ENCODE peak calls at places on chromosomes 3 and 15, in nine cellular contexts. One of them, this sample, is unnamed.

GRCh38 chr3:103499967-103500366 is 1065.2 kb downstream of the ZPLD1 start:
- DNase-seq in small intestine: no peak
- DNase-seq in G401: no peak
- DNase-seq in pancreas: no peak
- DNase-seq in right cardiac atrium: no peak
- DNase-seq in fibroblast of lung: no peak
- DNase-seq in stimulated activated CD4-positive, alpha-beta T cell treated with anti-CD3 and anti-CD28 coated beads, Interleukin-15, amount 100 ng/mL, for 1 hour: no peak
- DNase-seq in iPS DF 6.9: no peak
- DNase-seq in stimulated activated CD8-positive, alpha-beta memory T cell treated with anti-CD3 and anti-CD28 coated beads, Interleukin-15, amount 100 ng/mL, for 4 hours: no peak
- DNase-seq in this sample: no peak

GRCh38 chr3:10638466-10638865 is 133.1 kb upstream of the ATP2B2 start:
- DNase-seq in stimulated activated CD4-positive, alpha-beta T cell treated with anti-CD3 and anti-CD28 coated beads, Interleukin-15, amount 100 ng/mL, for 1 hour: no peak
- DNase-seq in stimulated activated CD8-positive, alpha-beta memory T cell treated with anti-CD3 and anti-CD28 coated beads, Interleukin-15, amount 100 ng/mL, for 4 hours: no peak
- DNase-seq in pancreas: no peak
- DNase-seq in fibroblast of lung: no peak
- DNase-seq in small intestine: no peak
- DNase-seq in right cardiac atrium: no peak
- DNase-seq in G401: no peak
- DNase-seq in iPS DF 6.9: no peak
- DNase-seq in this sample: no peak

GRCh38 chr15:70473623-70474366 is 289.6 kb downstream of the UACA start:
- DNase-seq in stimulated activated CD8-positive, alpha-beta memory T cell treated with anti-CD3 and anti-CD28 coated beads, Interleukin-15, amount 100 ng/mL, for 4 hours: no peak
- DNase-seq in fibroblast of lung: peak
- DNase-seq in pancreas: no peak
- DNase-seq in G401: no peak
- DNase-seq in right cardiac atrium: peak
- DNase-seq in iPS DF 6.9: no peak
- DNase-seq in small intestine: no peak
- DNase-seq in stimulated activated CD4-positive, alpha-beta T cell treated with anti-CD3 and anti-CD28 coated beads, Interleukin-15, amount 100 ng/mL, for 1 hour: no peak
- DNase-seq in this sample: no peak

GRCh38 chr3:129593595-129594339 is 12.7 kb downstream of the PLXND1 start:
- DNase-seq in stimulated activated CD8-positive, alpha-beta memory T cell treated with anti-CD3 and anti-CD28 coated beads, Interleukin-15, amount 100 ng/mL, for 4 hours: peak
- DNase-seq in small intestine: peak
- DNase-seq in iPS DF 6.9: no peak
- DNase-seq in right cardiac atrium: peak
- DNase-seq in fibroblast of lung: peak
- DNase-seq in pancreas: no peak
- DNase-seq in stimulated activated CD4-positive, alpha-beta T cell treated with anti-CD3 and anti-CD28 coated beads, Interleukin-15, amount 100 ng/mL, for 1 hour: no peak
- DNase-seq in G401: no peak
- DNase-seq in this sample: no peak

GRCh38 chr3:56025316-56025715 is 443.0 kb downstream of the ERC2 start:
- DNase-seq in pancreas: peak
- DNase-seq in right cardiac atrium: no peak
- DNase-seq in G401: no peak
- DNase-seq in fibroblast of lung: no peak
- DNase-seq in iPS DF 6.9: no peak
- DNase-seq in stimulated activated CD4-positive, alpha-beta T cell treated with anti-CD3 and anti-CD28 coated beads, Interleukin-15, amount 100 ng/mL, for 1 hour: no peak
- DNase-seq in stimulated activated CD8-positive, alpha-beta memory T cell treated with anti-CD3 and anti-CD28 coated beads, Interleukin-15, amount 100 ng/mL, for 4 hours: no peak
- DNase-seq in small intestine: no peak
- DNase-seq in this sample: no peak

GRCh38 chr3:39982665-39983357 is 173.4 kb downstream of the MYRIP start:
- DNase-seq in stimulated activated CD4-positive, alpha-beta T cell treated with anti-CD3 and anti-CD28 coated beads, Interleukin-15, amount 100 ng/mL, for 1 hour: no peak
- DNase-seq in stimulated activated CD8-positive, alpha-beta memory T cell treated with anti-CD3 and anti-CD28 coated beads, Interleukin-15, amount 100 ng/mL, for 4 hours: no peak
- DNase-seq in G401: peak
- DNase-seq in fibroblast of lung: no peak
- DNase-seq in pancreas: peak
- DNase-seq in small intestine: no peak
- DNase-seq in right cardiac atrium: no peak
- DNase-seq in iPS DF 6.9: no peak
- DNase-seq in this sample: no peak

GRCh38 chr3:53080612-53081205 is 34.8 kb upstream of the SFMBT1 start:
- DNase-seq in stimulated activated CD4-positive, alpha-beta T cell treated with anti-CD3 and anti-CD28 coated beads, Interleukin-15, amount 100 ng/mL, for 1 hour: no peak
- DNase-seq in small intestine: no peak
- DNase-seq in G401: no peak
- DNase-seq in stimulated activated CD8-positive, alpha-beta memory T cell treated with anti-CD3 and anti-CD28 coated beads, Interleukin-15, amount 100 ng/mL, for 4 hours: no peak
- DNase-seq in pancreas: no peak
- DNase-seq in iPS DF 6.9: no peak
- DNase-seq in fibroblast of lung: no peak
- DNase-seq in right cardiac atrium: no peak
- DNase-seq in this sample: no peak

GRCh38 chr3:149554826-149555225 is 80.3 kb downstream of the TM4SF4 start:
- DNase-seq in stimulated activated CD4-positive, alpha-beta T cell treated with anti-CD3 and anti-CD28 coated beads, Interleukin-15, amount 100 ng/mL, for 1 hour: no peak
- DNase-seq in small intestine: peak
- DNase-seq in stimulated activated CD8-positive, alpha-beta memory T cell treated with anti-CD3 and anti-CD28 coated beads, Interleukin-15, amount 100 ng/mL, for 4 hours: no peak
- DNase-seq in pancreas: no peak
- DNase-seq in fibroblast of lung: peak
- DNase-seq in G401: no peak
- DNase-seq in iPS DF 6.9: no peak
- DNase-seq in right cardiac atrium: no peak
- DNase-seq in this sample: no peak

GRCh38 chr15:35117508-35118280 is 32.6 kb upstream of the NANOGP8 start:
- DNase-seq in right cardiac atrium: no peak
- DNase-seq in stimulated activated CD4-positive, alpha-beta T cell treated with anti-CD3 and anti-CD28 coated beads, Interleukin-15, amount 100 ng/mL, for 1 hour: no peak
- DNase-seq in G401: no peak
- DNase-seq in stimulated activated CD8-positive, alpha-beta memory T cell treated with anti-CD3 and anti-CD28 coated beads, Interleukin-15, amount 100 ng/mL, for 4 hours: no peak
- DNase-seq in iPS DF 6.9: no peak
- DNase-seq in small intestine: no peak
- DNase-seq in pancreas: no peak
- DNase-seq in fibroblast of lung: peak
- DNase-seq in this sample: no peak

GRCh38 chr3:4633078-4634004 is 140.2 kb downstream of the ITPR1 start:
- DNase-seq in right cardiac atrium: no peak
- DNase-seq in stimulated activated CD8-positive, alpha-beta memory T cell treated with anti-CD3 and anti-CD28 coated beads, Interleukin-15, amount 100 ng/mL, for 4 hours: no peak
- DNase-seq in G401: peak
- DNase-seq in stimulated activated CD4-positive, alpha-beta T cell treated with anti-CD3 and anti-CD28 coated beads, Interleukin-15, amount 100 ng/mL, for 1 hour: no peak
- DNase-seq in iPS DF 6.9: peak
- DNase-seq in fibroblast of lung: peak
- DNase-seq in pancreas: no peak
- DNase-seq in small intestine: peak
- DNase-seq in this sample: peak

GRCh38 chr3:27630892-27631291 is 91.2 kb downstream of the EOMES start:
- DNase-seq in fibroblast of lung: peak
- DNase-seq in G401: peak
- DNase-seq in pancreas: no peak
- DNase-seq in right cardiac atrium: no peak
- DNase-seq in stimulated activated CD4-positive, alpha-beta T cell treated with anti-CD3 and anti-CD28 coated beads, Interleukin-15, amount 100 ng/mL, for 1 hour: no peak
- DNase-seq in iPS DF 6.9: no peak
- DNase-seq in stimulated activated CD8-positive, alpha-beta memory T cell treated with anti-CD3 and anti-CD28 coated beads, Interleukin-15, amount 100 ng/mL, for 4 hours: no peak
- DNase-seq in small intestine: no peak
- DNase-seq in this sample: no peak

GRCh38 chr3:99172736-99173657 is 271.5 kb upstream of the DCBLD2 start:
- DNase-seq in stimulated activated CD4-positive, alpha-beta T cell treated with anti-CD3 and anti-CD28 coated beads, Interleukin-15, amount 100 ng/mL, for 1 hour: no peak
- DNase-seq in G401: peak
- DNase-seq in stimulated activated CD8-positive, alpha-beta memory T cell treated with anti-CD3 and anti-CD28 coated beads, Interleukin-15, amount 100 ng/mL, for 4 hours: no peak
- DNase-seq in fibroblast of lung: peak
- DNase-seq in small intestine: peak
- DNase-seq in pancreas: peak
- DNase-seq in right cardiac atrium: no peak
- DNase-seq in iPS DF 6.9: peak
- DNase-seq in this sample: peak

GRCh38 chr3:157785071-157785826 is 282.0 kb upstream of the VEPH1 start:
- DNase-seq in fibroblast of lung: peak
- DNase-seq in small intestine: no peak
- DNase-seq in iPS DF 6.9: no peak
- DNase-seq in G401: peak
- DNase-seq in stimulated activated CD4-positive, alpha-beta T cell treated with anti-CD3 and anti-CD28 coated beads, Interleukin-15, amount 100 ng/mL, for 1 hour: no peak
- DNase-seq in right cardiac atrium: no peak
- DNase-seq in pancreas: no peak
- DNase-seq in stimulated activated CD8-positive, alpha-beta memory T cell treated with anti-CD3 and anti-CD28 coated beads, Interleukin-15, amount 100 ng/mL, for 4 hours: no peak
- DNase-seq in this sample: peak

GRCh38 chr3:39541917-39542329 is 74.4 kb downstream of the MOBP start:
- DNase-seq in G401: peak
- DNase-seq in iPS DF 6.9: peak
- DNase-seq in stimulated activated CD4-positive, alpha-beta T cell treated with anti-CD3 and anti-CD28 coated beads, Interleukin-15, amount 100 ng/mL, for 1 hour: no peak
- DNase-seq in stimulated activated CD8-positive, alpha-beta memory T cell treated with anti-CD3 and anti-CD28 coated beads, Interleukin-15, amount 100 ng/mL, for 4 hours: no peak
- DNase-seq in pancreas: no peak
- DNase-seq in small intestine: peak
- DNase-seq in fibroblast of lung: peak
- DNase-seq in right cardiac atrium: no peak
- DNase-seq in this sample: peak

GRCh38 chr3:85710490-85710889 is 751.7 kb downstream of the CADM2 start:
- DNase-seq in stimulated activated CD8-positive, alpha-beta memory T cell treated with anti-CD3 and anti-CD28 coated beads, Interleukin-15, amount 100 ng/mL, for 4 hours: no peak
- DNase-seq in iPS DF 6.9: no peak
- DNase-seq in pancreas: no peak
- DNase-seq in fibroblast of lung: peak
- DNase-seq in right cardiac atrium: no peak
- DNase-seq in stimulated activated CD4-positive, alpha-beta T cell treated with anti-CD3 and anti-CD28 coated beads, Interleukin-15, amount 100 ng/mL, for 1 hour: no peak
- DNase-seq in small intestine: no peak
- DNase-seq in G401: no peak
- DNase-seq in this sample: no peak

GRCh38 chr3:60250810-60251209 is 1000.4 kb downstream of the FHIT start:
- DNase-seq in iPS DF 6.9: no peak
- DNase-seq in right cardiac atrium: no peak
- DNase-seq in G401: no peak
- DNase-seq in fibroblast of lung: no peak
- DNase-seq in pancreas: no peak
- DNase-seq in stimulated activated CD4-positive, alpha-beta T cell treated with anti-CD3 and anti-CD28 coated beads, Interleukin-15, amount 100 ng/mL, for 1 hour: no peak
- DNase-seq in small intestine: no peak
- DNase-seq in stimulated activated CD8-positive, alpha-beta memory T cell treated with anti-CD3 and anti-CD28 coated beads, Interleukin-15, amount 100 ng/mL, for 4 hours: no peak
- DNase-seq in this sample: no peak

GRCh38 chr3:14411988-14412387 is 9.6 kb downstream of the SLC6A6 start:
- DNase-seq in stimulated activated CD4-positive, alpha-beta T cell treated with anti-CD3 and anti-CD28 coated beads, Interleukin-15, amount 100 ng/mL, for 1 hour: no peak
- DNase-seq in iPS DF 6.9: no peak
- DNase-seq in G401: no peak
- DNase-seq in small intestine: no peak
- DNase-seq in right cardiac atrium: peak
- DNase-seq in pancreas: no peak
- DNase-seq in fibroblast of lung: no peak
- DNase-seq in stimulated activated CD8-positive, alpha-beta memory T cell treated with anti-CD3 and anti-CD28 coated beads, Interleukin-15, amount 100 ng/mL, for 4 hours: no peak
- DNase-seq in this sample: no peak

GRCh38 chr3:66993082-66993481 is 5.0 kb upstream of the KBTBD8 start:
- DNase-seq in iPS DF 6.9: no peak
- DNase-seq in right cardiac atrium: no peak
- DNase-seq in stimulated activated CD4-positive, alpha-beta T cell treated with anti-CD3 and anti-CD28 coated beads, Interleukin-15, amount 100 ng/mL, for 1 hour: no peak
- DNase-seq in small intestine: no peak
- DNase-seq in G401: no peak
- DNase-seq in pancreas: no peak
- DNase-seq in stimulated activated CD8-positive, alpha-beta memory T cell treated with anti-CD3 and anti-CD28 coated beads, Interleukin-15, amount 100 ng/mL, for 4 hours: no peak
- DNase-seq in fibroblast of lung: no peak
- DNase-seq in this sample: no peak

GRCh38 chr3:196554205-196554604 is 14.1 kb downstream of the WDR53 start:
- DNase-seq in stimulated activated CD4-positive, alpha-beta T cell treated with anti-CD3 and anti-CD28 coated beads, Interleukin-15, amount 100 ng/mL, for 1 hour: no peak
- DNase-seq in fibroblast of lung: no peak
- DNase-seq in G401: no peak
- DNase-seq in pancreas: no peak
- DNase-seq in stimulated activated CD8-positive, alpha-beta memory T cell treated with anti-CD3 and anti-CD28 coated beads, Interleukin-15, amount 100 ng/mL, for 4 hours: no peak
- DNase-seq in iPS DF 6.9: no peak
- DNase-seq in small intestine: no peak
- DNase-seq in right cardiac atrium: no peak
- DNase-seq in this sample: no peak